ENCODE peak calls at places on chromosomes 6 and 20, in ten cellular contexts. One of them, this sample, is unnamed.

GRCh38 chr6:3414704-3415453 is 42.0 kb downstream of the SLC22A23 start:
- DNase-seq in glutamatergic neuron: no peak
- DNase-seq in psoas muscle: no peak
- DNase-seq in mucosa of descending colon: no peak
- DNase-seq in astrocyte of the spinal cord: peak
- DNase-seq in heart left ventricle: no peak
- DNase-seq in HCT116: no peak
- DNase-seq in heart right ventricle: no peak
- DNase-seq in H9: peak
- DNase-seq in fibroblast of the aortic adventitia: no peak
- DNase-seq in this sample: no peak

GRCh38 chr6:108684809-108685329 is 124.2 kb downstream of the FOXO3 start:
- DNase-seq in heart left ventricle: no peak
- DNase-seq in heart right ventricle: no peak
- DNase-seq in H9: no peak
- DNase-seq in glutamatergic neuron: no peak
- DNase-seq in fibroblast of the aortic adventitia: peak
- DNase-seq in mucosa of descending colon: no peak
- DNase-seq in psoas muscle: no peak
- DNase-seq in HCT116: no peak
- DNase-seq in astrocyte of the spinal cord: peak
- DNase-seq in this sample: no peak

GRCh38 chr6:168150551-168151444 is 71.8 kb upstream of the FRMD1 start:
- DNase-seq in fibroblast of the aortic adventitia: peak
- DNase-seq in heart right ventricle: no peak
- DNase-seq in heart left ventricle: no peak
- DNase-seq in HCT116: no peak
- DNase-seq in psoas muscle: no peak
- DNase-seq in glutamatergic neuron: peak
- DNase-seq in H9: peak
- DNase-seq in mucosa of descending colon: peak
- DNase-seq in astrocyte of the spinal cord: no peak
- DNase-seq in this sample: no peak

GRCh38 chr20:43426172-43426571 is 31.5 kb upstream of the SRSF6 start:
- DNase-seq in psoas muscle: no peak
- DNase-seq in H9: no peak
- DNase-seq in HCT116: no peak
- DNase-seq in heart right ventricle: no peak
- DNase-seq in heart left ventricle: no peak
- DNase-seq in mucosa of descending colon: no peak
- DNase-seq in astrocyte of the spinal cord: no peak
- DNase-seq in fibroblast of the aortic adventitia: no peak
- DNase-seq in glutamatergic neuron: no peak
- DNase-seq in this sample: no peak

GRCh38 chr6:21953831-21954801 is 342.7 kb downstream of the PRL start:
- DNase-seq in HCT116: no peak
- DNase-seq in fibroblast of the aortic adventitia: peak
- DNase-seq in glutamatergic neuron: peak
- DNase-seq in heart left ventricle: no peak
- DNase-seq in heart right ventricle: no peak
- DNase-seq in psoas muscle: no peak
- DNase-seq in mucosa of descending colon: peak
- DNase-seq in astrocyte of the spinal cord: peak
- DNase-seq in H9: no peak
- DNase-seq in this sample: no peak

GRCh38 chr20:46434597-46434996 is 28.2 kb upstream of the ELMO2 start:
- DNase-seq in heart right ventricle: no peak
- DNase-seq in glutamatergic neuron: no peak
- DNase-seq in mucosa of descending colon: no peak
- DNase-seq in psoas muscle: no peak
- DNase-seq in H9: no peak
- DNase-seq in fibroblast of the aortic adventitia: no peak
- DNase-seq in astrocyte of the spinal cord: no peak
- DNase-seq in HCT116: no peak
- DNase-seq in heart left ventricle: no peak
- DNase-seq in this sample: no peak

GRCh38 chr6:97322811-97323210 is 39.8 kb upstream of the MMS22L start:
- DNase-seq in mucosa of descending colon: no peak
- DNase-seq in H9: no peak
- DNase-seq in heart right ventricle: no peak
- DNase-seq in psoas muscle: no peak
- DNase-seq in astrocyte of the spinal cord: no peak
- DNase-seq in fibroblast of the aortic adventitia: peak
- DNase-seq in glutamatergic neuron: no peak
- DNase-seq in heart left ventricle: no peak
- DNase-seq in HCT116: no peak
- DNase-seq in this sample: no peak

GRCh38 chr6:158002951-158003853 is 21.5 kb downstream of the SYNJ2 start:
- DNase-seq in HCT116: no peak
- DNase-seq in fibroblast of the aortic adventitia: peak
- DNase-seq in heart left ventricle: peak
- DNase-seq in mucosa of descending colon: no peak
- DNase-seq in psoas muscle: peak
- DNase-seq in heart right ventricle: peak
- DNase-seq in glutamatergic neuron: no peak
- DNase-seq in H9: no peak
- DNase-seq in astrocyte of the spinal cord: peak
- DNase-seq in this sample: no peak

GRCh38 chr6:111482236-111482958 is 621 bp downstream of the REV3L start:
- DNase-seq in HCT116: no peak
- DNase-seq in H9: no peak
- DNase-seq in heart left ventricle: peak
- DNase-seq in psoas muscle: peak
- DNase-seq in astrocyte of the spinal cord: peak
- DNase-seq in fibroblast of the aortic adventitia: peak
- DNase-seq in heart right ventricle: peak
- DNase-seq in mucosa of descending colon: peak
- DNase-seq in glutamatergic neuron: peak
- DNase-seq in this sample: peak

GRCh38 chr6:35080821-35081425 is 60.2 kb downstream of the TCP11 start:
- DNase-seq in heart right ventricle: no peak
- DNase-seq in mucosa of descending colon: peak
- DNase-seq in HCT116: no peak
- DNase-seq in psoas muscle: no peak
- DNase-seq in heart left ventricle: peak
- DNase-seq in astrocyte of the spinal cord: no peak
- DNase-seq in glutamatergic neuron: no peak
- DNase-seq in fibroblast of the aortic adventitia: no peak
- DNase-seq in H9: no peak
- DNase-seq in this sample: peak

GRCh38 chr20:20369353-20370086 is 1.6 kb downstream of the INSM1 start:
- DNase-seq in astrocyte of the spinal cord: no peak
- DNase-seq in heart left ventricle: no peak
- DNase-seq in fibroblast of the aortic adventitia: no peak
- DNase-seq in psoas muscle: no peak
- DNase-seq in H9: peak
- DNase-seq in mucosa of descending colon: no peak
- DNase-seq in HCT116: no peak
- DNase-seq in glutamatergic neuron: peak
- DNase-seq in heart right ventricle: no peak
- DNase-seq in this sample: no peak
- TF ChIP-seq CTCF in astrocyte of the spinal cord: no peak
- TF ChIP-seq CTCF in heart left ventricle: no peak
- TF ChIP-seq CTCF in fibroblast of the aortic adventitia: no peak
- TF ChIP-seq CTCF in psoas muscle: no peak
- TF ChIP-seq CTCF in H9: peak
- TF ChIP-seq CTCF in mucosa of descending colon: no peak
- TF ChIP-seq CTCF in HCT116: no peak
- TF ChIP-seq CTCF in glutamatergic neuron: no peak
- TF ChIP-seq CTCF in heart right ventricle: no peak
- TF ChIP-seq CTCF in this sample: no peak

GRCh38 chr6:159116343-159116742 is 52.9 kb upstream of the FNDC1 start:
- DNase-seq in glutamatergic neuron: no peak
- DNase-seq in fibroblast of the aortic adventitia: no peak
- DNase-seq in HCT116: no peak
- DNase-seq in H9: no peak
- DNase-seq in psoas muscle: no peak
- DNase-seq in heart left ventricle: no peak
- DNase-seq in heart right ventricle: no peak
- DNase-seq in mucosa of descending colon: peak
- DNase-seq in astrocyte of the spinal cord: no peak
- DNase-seq in this sample: no peak

GRCh38 chr6:159117031-159117430 is 52.2 kb upstream of the FNDC1 start:
- DNase-seq in astrocyte of the spinal cord: no peak
- DNase-seq in mucosa of descending colon: no peak
- DNase-seq in glutamatergic neuron: no peak
- DNase-seq in psoas muscle: peak
- DNase-seq in heart left ventricle: no peak
- DNase-seq in heart right ventricle: no peak
- DNase-seq in HCT116: no peak
- DNase-seq in fibroblast of the aortic adventitia: peak
- DNase-seq in H9: no peak
- DNase-seq in this sample: no peak

GRCh38 chr6:159112714-159113113 is 56.5 kb upstream of the FNDC1 start:
- DNase-seq in astrocyte of the spinal cord: no peak
- DNase-seq in HCT116: no peak
- DNase-seq in H9: no peak
- DNase-seq in mucosa of descending colon: no peak
- DNase-seq in fibroblast of the aortic adventitia: no peak
- DNase-seq in heart right ventricle: no peak
- DNase-seq in psoas muscle: no peak
- DNase-seq in glutamatergic neuron: no peak
- DNase-seq in heart left ventricle: no peak
- DNase-seq in this sample: no peak

GRCh38 chr6:159113223-159113622 is 56.0 kb upstream of the FNDC1 start:
- DNase-seq in astrocyte of the spinal cord: no peak
- DNase-seq in mucosa of descending colon: no peak
- DNase-seq in heart right ventricle: no peak
- DNase-seq in heart left ventricle: no peak
- DNase-seq in HCT116: no peak
- DNase-seq in psoas muscle: no peak
- DNase-seq in glutamatergic neuron: no peak
- DNase-seq in fibroblast of the aortic adventitia: no peak
- DNase-seq in H9: no peak
- DNase-seq in this sample: no peak

DNA sequence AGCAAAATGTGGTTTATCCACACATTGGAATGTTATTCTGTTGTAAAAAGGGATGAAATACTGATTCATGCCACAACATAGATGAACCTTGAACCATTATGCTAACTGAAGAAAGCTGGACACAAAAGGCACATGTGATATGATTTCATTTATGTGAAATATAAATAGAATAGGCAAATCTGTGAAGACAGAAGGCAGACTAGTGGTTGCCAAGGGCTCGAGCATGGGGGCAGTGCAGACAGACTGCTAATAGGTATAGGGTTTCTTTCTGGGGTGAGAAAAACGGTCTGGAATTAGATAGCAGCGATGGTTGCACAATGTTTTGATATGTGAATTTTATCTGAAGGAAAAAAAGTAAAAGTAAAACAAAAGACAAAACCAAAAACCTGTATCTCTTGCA is 54.6 kb upstream of the FNDC1 start:
- DNase-seq in heart right ventricle: no peak
- DNase-seq in H9: no peak
- DNase-seq in HCT116: no peak
- DNase-seq in fibroblast of the aortic adventitia: no peak
- DNase-seq in glutamatergic neuron: no peak
- DNase-seq in astrocyte of the spinal cord: no peak
- DNase-seq in psoas muscle: no peak
- DNase-seq in mucosa of descending colon: no peak
- DNase-seq in heart left ventricle: no peak
- DNase-seq in this sample: no peak
- TF ChIP-seq CTCF in heart right ventricle: no peak
- TF ChIP-seq CTCF in H9: no peak
- TF ChIP-seq CTCF in HCT116: no peak
- TF ChIP-seq CTCF in fibroblast of the aortic adventitia: no peak
- TF ChIP-seq CTCF in glutamatergic neuron: no peak
- TF ChIP-seq CTCF in astrocyte of the spinal cord: no peak
- TF ChIP-seq CTCF in psoas muscle: no peak
- TF ChIP-seq CTCF in mucosa of descending colon: no peak
- TF ChIP-seq CTCF in heart left ventricle: no peak
- TF ChIP-seq CTCF in this sample: no peak

GRCh38 chr6:138277835-138278234 is 59.5 kb upstream of the PBOV1 start:
- DNase-seq in astrocyte of the spinal cord: no peak
- DNase-seq in mucosa of descending colon: no peak
- DNase-seq in fibroblast of the aortic adventitia: no peak
- DNase-seq in HCT116: no peak
- DNase-seq in heart right ventricle: no peak
- DNase-seq in psoas muscle: no peak
- DNase-seq in heart left ventricle: no peak
- DNase-seq in glutamatergic neuron: no peak
- DNase-seq in H9: no peak
- DNase-seq in this sample: no peak

GRCh38 chr6:138275976-138276375 is 57.7 kb upstream of the PBOV1 start:
- DNase-seq in heart left ventricle: no peak
- DNase-seq in astrocyte of the spinal cord: no peak
- DNase-seq in glutamatergic neuron: peak
- DNase-seq in heart right ventricle: no peak
- DNase-seq in HCT116: no peak
- DNase-seq in H9: peak
- DNase-seq in mucosa of descending colon: no peak
- DNase-seq in fibroblast of the aortic adventitia: no peak
- DNase-seq in psoas muscle: no peak
- DNase-seq in this sample: no peak

GRCh38 chr6:138272543-138273305 is 54.4 kb upstream of the PBOV1 start:
- DNase-seq in astrocyte of the spinal cord: peak
- DNase-seq in mucosa of descending colon: no peak
- DNase-seq in psoas muscle: no peak
- DNase-seq in HCT116: no peak
- DNase-seq in fibroblast of the aortic adventitia: peak
- DNase-seq in heart right ventricle: no peak
- DNase-seq in glutamatergic neuron: no peak
- DNase-seq in heart left ventricle: no peak
- DNase-seq in H9: no peak
- DNase-seq in this sample: no peak

GRCh38 chr6:138278326-138278725 is 60.0 kb upstream of the PBOV1 start:
- DNase-seq in H9: peak
- DNase-seq in heart right ventricle: no peak
- DNase-seq in glutamatergic neuron: no peak
- DNase-seq in psoas muscle: no peak
- DNase-seq in fibroblast of the aortic adventitia: peak
- DNase-seq in HCT116: no peak
- DNase-seq in astrocyte of the spinal cord: peak
- DNase-seq in heart left ventricle: no peak
- DNase-seq in mucosa of descending colon: no peak
- DNase-seq in this sample: no peak
- TF ChIP-seq CTCF in H9: peak
- TF ChIP-seq CTCF in heart right ventricle: peak
- TF ChIP-seq CTCF in glutamatergic neuron: no peak
- TF ChIP-seq CTCF in psoas muscle: no peak
- TF ChIP-seq CTCF in fibroblast of the aortic adventitia: peak
- TF ChIP-seq CTCF in HCT116: peak
- TF ChIP-seq CTCF in astrocyte of the spinal cord: peak
- TF ChIP-seq CTCF in heart left ventricle: peak
- TF ChIP-seq CTCF in mucosa of descending colon: no peak
- TF ChIP-seq CTCF in this sample: no peak

GRCh38 chr20:54062812-54063280 is 7.5 kb downstream of the BCAS1 start:
- DNase-seq in mucosa of descending colon: no peak
- DNase-seq in astrocyte of the spinal cord: peak
- DNase-seq in HCT116: peak
- DNase-seq in glutamatergic neuron: no peak
- DNase-seq in fibroblast of the aortic adventitia: peak
- DNase-seq in H9: no peak
- DNase-seq in psoas muscle: no peak
- DNase-seq in heart left ventricle: no peak
- DNase-seq in heart right ventricle: no peak
- DNase-seq in this sample: no peak
- TF ChIP-seq CTCF in mucosa of descending colon: peak
- TF ChIP-seq CTCF in astrocyte of the spinal cord: peak
- TF ChIP-seq CTCF in HCT116: peak
- TF ChIP-seq CTCF in glutamatergic neuron: peak
- TF ChIP-seq CTCF in fibroblast of the aortic adventitia: peak
- TF ChIP-seq CTCF in H9: peak
- TF ChIP-seq CTCF in psoas muscle: peak
- TF ChIP-seq CTCF in heart left ventricle: peak
- TF ChIP-seq CTCF in heart right ventricle: peak
- TF ChIP-seq CTCF in this sample: peak

GRCh38 chr6:141426400-141426980 is 706.2 kb upstream of the GJE1 start:
- DNase-seq in H9: no peak
- DNase-seq in fibroblast of the aortic adventitia: no peak
- DNase-seq in psoas muscle: no peak
- DNase-seq in HCT116: no peak
- DNase-seq in heart right ventricle: no peak
- DNase-seq in astrocyte of the spinal cord: no peak
- DNase-seq in heart left ventricle: no peak
- DNase-seq in mucosa of descending colon: no peak
- DNase-seq in glutamatergic neuron: no peak
- DNase-seq in this sample: no peak
- TF ChIP-seq CTCF in H9: no peak
- TF ChIP-seq CTCF in fibroblast of the aortic adventitia: peak
- TF ChIP-seq CTCF in psoas muscle: no peak
- TF ChIP-seq CTCF in HCT116: peak
- TF ChIP-seq CTCF in heart right ventricle: no peak
- TF ChIP-seq CTCF in astrocyte of the spinal cord: no peak
- TF ChIP-seq CTCF in heart left ventricle: no peak
- TF ChIP-seq CTCF in mucosa of descending colon: no peak
- TF ChIP-seq CTCF in glutamatergic neuron: no peak
- TF ChIP-seq CTCF in this sample: no peak